ENCODE peak calls at places on chromosomes 2 and 18, in five cellular contexts. One of them, this sample, is unnamed.

GRCh38 chr2:126527836-126528490 is 128.0 kb upstream of the GYPC start:
- DNase-seq in heart left ventricle: peak; percentile 67
- DNase-seq in left ventricle myocardium inferior: peak; percentile 65
- DNase-seq in OCI-LY7: peak; percentile 65
- DNase-seq in hepatocyte: peak; percentile 74
- DNase-seq in this sample: peak; percentile 52

GRCh38 chr2:67560818-67561221 is 163.7 kb downstream of the ETAA1 start:
- DNase-seq in heart left ventricle: no peak
- DNase-seq in left ventricle myocardium inferior: no peak
- DNase-seq in OCI-LY7: no peak
- DNase-seq in hepatocyte: peak; percentile 46
- DNase-seq in this sample: no peak

GRCh38 chr2:85437488-85438290 is 19.2 kb downstream of the SH2D6 start:
- DNase-seq in heart left ventricle: peak; percentile 88
- DNase-seq in left ventricle myocardium inferior: peak; percentile 93
- DNase-seq in OCI-LY7: peak; percentile 77
- DNase-seq in hepatocyte: peak; percentile 93
- DNase-seq in this sample: peak; percentile 75

GRCh38 chr2:196849895-196850294 is 40.7 kb upstream of the C2orf66 start:
- DNase-seq in heart left ventricle: no peak
- DNase-seq in left ventricle myocardium inferior: no peak
- DNase-seq in OCI-LY7: peak; percentile 7
- DNase-seq in hepatocyte: peak; percentile 13
- DNase-seq in this sample: peak; percentile 18

GRCh38 chr2:168241208-168241607 is 6.2 kb downstream of the STK39 start:
- DNase-seq in heart left ventricle: no peak
- DNase-seq in left ventricle myocardium inferior: no peak
- DNase-seq in OCI-LY7: no peak
- DNase-seq in hepatocyte: no peak
- DNase-seq in this sample: peak; percentile 18

GRCh38 chr2:216535454-216535995 is 36.9 kb downstream of the RPL37A start:
- DNase-seq in heart left ventricle: peak; percentile 80
- DNase-seq in left ventricle myocardium inferior: peak; percentile 74
- DNase-seq in OCI-LY7: no peak
- DNase-seq in hepatocyte: peak; percentile 62
- DNase-seq in this sample: no peak

GRCh38 chr18:67783215-67783946 is 266.9 kb upstream of the DSEL start:
- DNase-seq in heart left ventricle: no peak
- DNase-seq in left ventricle myocardium inferior: no peak
- DNase-seq in OCI-LY7: no peak
- DNase-seq in hepatocyte: no peak
- DNase-seq in this sample: no peak

GRCh38 chr18:13660510-13660909 is 65.8 kb downstream of the FAM210A start:
- DNase-seq in heart left ventricle: no peak
- DNase-seq in left ventricle myocardium inferior: no peak
- DNase-seq in OCI-LY7: no peak
- DNase-seq in hepatocyte: no peak
- DNase-seq in this sample: no peak

GRCh38 chr2:11315074-11315705 is 29.2 kb downstream of the ROCK2 start:
- DNase-seq in heart left ventricle: no peak
- DNase-seq in left ventricle myocardium inferior: no peak
- DNase-seq in OCI-LY7: no peak
- DNase-seq in hepatocyte: no peak
- DNase-seq in this sample: no peak

GRCh38 chr2:224268441-224268840 is 133.5 kb downstream of the FAM124B start:
- DNase-seq in heart left ventricle: no peak
- DNase-seq in left ventricle myocardium inferior: no peak
- DNase-seq in OCI-LY7: no peak
- DNase-seq in hepatocyte: peak; percentile 72
- DNase-seq in this sample: no peak

GRCh38 chr2:19691892-19692291 is 209.9 kb downstream of the TTC32 start:
- DNase-seq in heart left ventricle: no peak
- DNase-seq in left ventricle myocardium inferior: no peak
- DNase-seq in OCI-LY7: no peak
- DNase-seq in hepatocyte: no peak
- DNase-seq in this sample: no peak

GRCh38 chr2:42187886-42188285 is 18.7 kb downstream of the EML4 start:
- DNase-seq in heart left ventricle: no peak
- DNase-seq in left ventricle myocardium inferior: no peak
- DNase-seq in OCI-LY7: no peak
- DNase-seq in hepatocyte: no peak
- DNase-seq in this sample: no peak

GRCh38 chr2:19611491-19612332 is 253.3 kb upstream of the OSR1 start:
- DNase-seq in heart left ventricle: no peak
- DNase-seq in left ventricle myocardium inferior: no peak
- DNase-seq in OCI-LY7: no peak
- DNase-seq in hepatocyte: peak; percentile 47
- DNase-seq in this sample: no peak

GRCh38 chr2:69779258-69779989 is 37.5 kb downstream of the ANXA4 start:
- DNase-seq in heart left ventricle: no peak
- DNase-seq in left ventricle myocardium inferior: no peak
- DNase-seq in OCI-LY7: no peak
- DNase-seq in hepatocyte: peak; percentile 56
- DNase-seq in this sample: no peak

GRCh38 chr2:109563294-109563693 is 50.5 kb downstream of the SEPTIN10 start:
- DNase-seq in heart left ventricle: no peak
- DNase-seq in left ventricle myocardium inferior: no peak
- DNase-seq in OCI-LY7: no peak
- DNase-seq in hepatocyte: no peak
- DNase-seq in this sample: no peak

GRCh38 chr2:107553045-107553444 is 273.6 kb upstream of the RGPD4 start:
- DNase-seq in heart left ventricle: no peak
- DNase-seq in left ventricle myocardium inferior: no peak
- DNase-seq in OCI-LY7: no peak
- DNase-seq in hepatocyte: no peak
- DNase-seq in this sample: no peak

GRCh38 chr2:70552501-70553333 is 909 bp downstream of the TGFA start:
- DNase-seq in heart left ventricle: no peak
- DNase-seq in left ventricle myocardium inferior: no peak
- DNase-seq in OCI-LY7: no peak
- DNase-seq in hepatocyte: no peak
- DNase-seq in this sample: peak; percentile 14

GRCh38 chr2:132599556-132599955 is 70.4 kb downstream of the LYPD1 start:
- DNase-seq in heart left ventricle: no peak
- DNase-seq in left ventricle myocardium inferior: no peak
- DNase-seq in OCI-LY7: no peak
- DNase-seq in hepatocyte: no peak
- DNase-seq in this sample: no peak

GRCh38 chr18:22641973-22642372 is 224.3 kb upstream of the CTAGE1 start:
- DNase-seq in heart left ventricle: peak; percentile 11
- DNase-seq in left ventricle myocardium inferior: no peak
- DNase-seq in OCI-LY7: no peak
- DNase-seq in hepatocyte: no peak
- DNase-seq in this sample: no peak

GRCh38 chr2:7338961-7339360 is 421.7 kb downstream of the RNF144A start:
- DNase-seq in heart left ventricle: no peak
- DNase-seq in left ventricle myocardium inferior: no peak
- DNase-seq in OCI-LY7: no peak
- DNase-seq in hepatocyte: no peak
- DNase-seq in this sample: no peak

GRCh38 chr18:5895886-5896740 is 791 bp upstream of the TMEM200C start:
- DNase-seq in heart left ventricle: peak; percentile 49
- DNase-seq in left ventricle myocardium inferior: peak; percentile 18
- DNase-seq in OCI-LY7: no peak
- DNase-seq in hepatocyte: peak; percentile 69
- DNase-seq in this sample: no peak

GRCh38 chr2:111028720-111029119 is 92.0 kb upstream of the BCL2L11 start:
- DNase-seq in heart left ventricle: no peak
- DNase-seq in left ventricle myocardium inferior: no peak
- DNase-seq in OCI-LY7: peak; percentile 58
- DNase-seq in hepatocyte: no peak
- DNase-seq in this sample: no peak

GRCh38 chr2:240586919-240587800 is 626 bp downstream of the CAPN10 start:
- DNase-seq in heart left ventricle: no peak
- DNase-seq in left ventricle myocardium inferior: peak; percentile 36
- DNase-seq in OCI-LY7: peak; percentile 64
- DNase-seq in hepatocyte: peak; percentile 68
- DNase-seq in this sample: peak; percentile 49

GRCh38 chr2:67798536-67799160 is 264.2 kb downstream of the C1D start:
- DNase-seq in heart left ventricle: no peak
- DNase-seq in left ventricle myocardium inferior: no peak
- DNase-seq in OCI-LY7: no peak
- DNase-seq in hepatocyte: no peak
- DNase-seq in this sample: no peak

GRCh38 chr18:58451972-58452334 is 176.9 kb downstream of the ALPK2 start:
- DNase-seq in heart left ventricle: no peak
- DNase-seq in left ventricle myocardium inferior: no peak
- DNase-seq in OCI-LY7: no peak
- DNase-seq in hepatocyte: no peak
- DNase-seq in this sample: no peak

GRCh38 chr2:180761224-180761623 is 219.2 kb upstream of the UBE2E3 start:
- DNase-seq in heart left ventricle: no peak
- DNase-seq in left ventricle myocardium inferior: no peak
- DNase-seq in OCI-LY7: no peak
- DNase-seq in hepatocyte: peak; percentile 52
- DNase-seq in this sample: no peak

GRCh38 chr2:64524604-64525322 is 635 bp downstream of the AFTPH start:
- DNase-seq in heart left ventricle: peak; percentile 22
- DNase-seq in left ventricle myocardium inferior: no peak
- DNase-seq in OCI-LY7: peak; percentile 59
- DNase-seq in hepatocyte: peak; percentile 60
- DNase-seq in this sample: no peak

GRCh38 chr2:126901459-126901858 is 2.8 kb downstream of the TEX51 start:
- DNase-seq in heart left ventricle: no peak
- DNase-seq in left ventricle myocardium inferior: no peak
- DNase-seq in OCI-LY7: no peak
- DNase-seq in hepatocyte: no peak
- DNase-seq in this sample: no peak

GRCh38 chr2:147989809-147990403 is 30.6 kb downstream of the ORC4 start:
- DNase-seq in heart left ventricle: no peak
- DNase-seq in left ventricle myocardium inferior: no peak
- DNase-seq in OCI-LY7: peak; percentile 64
- DNase-seq in hepatocyte: peak; percentile 53
- DNase-seq in this sample: peak; percentile 71

GRCh38 chr2:238576674-238577073 is 149.9 kb downstream of the ASB1 start:
- DNase-seq in heart left ventricle: no peak
- DNase-seq in left ventricle myocardium inferior: no peak
- DNase-seq in OCI-LY7: no peak
- DNase-seq in hepatocyte: no peak
- DNase-seq in this sample: no peak

GRCh38 chr2:152336854-152337510 is 2.0 kb downstream of the FMNL2 start:
- DNase-seq in heart left ventricle: no peak
- DNase-seq in left ventricle myocardium inferior: no peak
- DNase-seq in OCI-LY7: no peak
- DNase-seq in hepatocyte: peak; percentile 40
- DNase-seq in this sample: peak; percentile 33

GRCh38 chr18:6414723-6415362 is at the start of gene L3MBTL4:
- DNase-seq in heart left ventricle: peak; percentile 29
- DNase-seq in left ventricle myocardium inferior: peak; percentile 16
- DNase-seq in OCI-LY7: no peak
- DNase-seq in hepatocyte: peak; percentile 78
- DNase-seq in this sample: no peak

GRCh38 chr2:162245051-162245450 is 1.8 kb upstream of the FAP start:
- DNase-seq in heart left ventricle: no peak
- DNase-seq in left ventricle myocardium inferior: no peak
- DNase-seq in OCI-LY7: no peak
- DNase-seq in hepatocyte: no peak
- DNase-seq in this sample: no peak

GRCh38 chr2:162243305-162243693 is at the start of gene FAP:
- DNase-seq in heart left ventricle: peak; percentile 22
- DNase-seq in left ventricle myocardium inferior: no peak
- DNase-seq in OCI-LY7: no peak
- DNase-seq in hepatocyte: peak; percentile 58
- DNase-seq in this sample: no peak

GRCh38 chr2:162242586-162243304 is 500 bp downstream of the FAP start:
- DNase-seq in heart left ventricle: no peak
- DNase-seq in left ventricle myocardium inferior: no peak
- DNase-seq in OCI-LY7: no peak
- DNase-seq in hepatocyte: peak; percentile 8
- DNase-seq in this sample: no peak

GRCh38 chr2:162244559-162245031 is 1.4 kb upstream of the FAP start:
- DNase-seq in heart left ventricle: no peak
- DNase-seq in left ventricle myocardium inferior: no peak
- DNase-seq in OCI-LY7: no peak
- DNase-seq in hepatocyte: peak; percentile 64
- DNase-seq in this sample: no peak

DNA sequence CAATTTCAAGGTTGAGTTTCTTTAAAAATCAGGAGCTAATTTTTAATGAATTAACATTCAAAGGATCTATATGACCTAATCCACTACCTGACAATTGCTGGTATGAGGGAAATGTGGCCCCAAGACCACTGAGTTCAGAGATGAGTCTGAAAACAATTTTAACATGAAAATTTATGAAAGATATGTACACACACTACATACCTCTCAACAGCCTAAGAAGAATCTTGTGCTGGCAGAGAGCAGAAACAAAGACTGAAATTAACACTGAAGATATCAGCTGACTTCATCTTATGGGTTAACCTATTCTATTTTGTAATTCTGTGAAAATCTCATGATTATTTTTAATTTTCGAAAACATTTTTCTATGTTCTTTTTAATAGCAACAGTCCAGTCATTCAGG is 1.7 kb downstream of the FAP start:
- DNase-seq in heart left ventricle: no peak
- DNase-seq in left ventricle myocardium inferior: no peak
- DNase-seq in OCI-LY7: no peak
- DNase-seq in hepatocyte: no peak
- DNase-seq in this sample: no peak
- H3K4me3 ChIP-seq in heart left ventricle: no peak overlapping the region
- H3K4me3 ChIP-seq in left ventricle myocardium inferior: no peak overlapping the region
- H3K4me3 ChIP-seq in OCI-LY7: no peak overlapping the region
- H3K4me3 ChIP-seq in hepatocyte: peak overlapping the region; percentile 21
- H3K4me3 ChIP-seq in this sample: no peak overlapping the region

GRCh38 chr2:218236829-218237228 is 19.8 kb downstream of the ARPC2 start:
- DNase-seq in heart left ventricle: no peak
- DNase-seq in left ventricle myocardium inferior: no peak
- DNase-seq in OCI-LY7: no peak
- DNase-seq in hepatocyte: no peak
- DNase-seq in this sample: no peak
- H3K36me3 ChIP-seq in heart left ventricle: peaks cover 100% of the 10 kb centered on the region
- H3K36me3 ChIP-seq in left ventricle myocardium inferior: peaks cover 93% of the 10 kb centered on the region
- H3K36me3 ChIP-seq in OCI-LY7: peaks cover 98% of the 10 kb centered on the region
- H3K36me3 ChIP-seq in hepatocyte: peaks cover 4% of the 10 kb centered on the region
- H3K36me3 ChIP-seq in this sample: peaks cover 90% of the 10 kb centered on the region

DNA sequence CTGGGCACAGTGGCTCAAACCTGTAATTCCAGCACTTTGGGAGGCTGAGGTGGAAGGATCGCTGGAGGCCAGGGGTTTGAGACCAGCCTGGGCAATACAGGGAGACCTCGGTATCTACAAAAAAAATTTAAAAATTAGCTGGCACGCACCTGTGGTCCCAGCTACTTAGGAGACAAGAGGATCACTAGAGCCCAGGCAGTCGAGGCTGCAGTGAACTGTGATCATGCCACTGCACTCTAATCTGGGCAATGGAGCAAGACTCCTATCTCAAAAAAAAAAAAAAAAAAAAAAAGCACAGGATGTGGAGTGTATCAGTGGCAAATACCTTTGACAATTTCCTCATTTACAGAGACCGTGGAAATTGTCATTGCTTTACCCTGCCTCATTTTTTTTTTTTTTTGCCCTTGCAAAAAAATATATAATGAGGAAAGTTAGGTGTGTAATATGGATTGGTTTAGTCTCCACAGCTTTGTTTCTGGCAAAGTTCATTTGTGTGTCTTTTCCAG is 20.9 kb upstream of the PPP1CB start:
- DNase-seq in heart left ventricle: no peak
- DNase-seq in left ventricle myocardium inferior: no peak
- DNase-seq in OCI-LY7: no peak
- DNase-seq in hepatocyte: no peak
- DNase-seq in this sample: no peak
- H3K4me3 ChIP-seq in heart left ventricle: no peak overlapping the region
- H3K4me3 ChIP-seq in left ventricle myocardium inferior: no peak overlapping the region
- H3K4me3 ChIP-seq in OCI-LY7: no peak overlapping the region
- H3K4me3 ChIP-seq in hepatocyte: no peak overlapping the region
- H3K4me3 ChIP-seq in this sample: no peak overlapping the region

GRCh38 chr2:24961903-24962302 is 9.9 kb downstream of the DNAJC27 start:
- DNase-seq in heart left ventricle: no peak
- DNase-seq in left ventricle myocardium inferior: no peak
- DNase-seq in OCI-LY7: no peak
- DNase-seq in hepatocyte: no peak
- DNase-seq in this sample: no peak
- H3K36me3 ChIP-seq in heart left ventricle: peaks cover 94% of the 10 kb centered on the region
- H3K36me3 ChIP-seq in left ventricle myocardium inferior: peaks cover 78% of the 10 kb centered on the region
- H3K36me3 ChIP-seq in OCI-LY7: peaks cover 85% of the 10 kb centered on the region
- H3K36me3 ChIP-seq in hepatocyte: peaks cover 3% of the 10 kb centered on the region
- H3K36me3 ChIP-seq in this sample: peaks cover 29% of the 10 kb centered on the region

This sample was measured in HAP-1.